ENCODE peak calls at places on chromosomes 16 and 17, in four cellular contexts. D, T, O and Y are unnamed samples. For H3K4me1 and H3K36me3, the result is how much of the 10 kb centered on the place peaks cover.

GRCh38 chr16:11006666-11007065 is 62.3 kb downstream of the CLEC16A start:
- DNase-seq in T (no peak), O (no peak), D (no peak), Y (no peak)

GRCh38 chr16:11020792-11021440 is 76.6 kb downstream of the CLEC16A start:
- DNase-seq in T (no peak), D (no peak), O (no peak), Y (no peak)

GRCh38 chr17:38540514-38540913 is 65.2 kb downstream of the SRCIN1 start:
- DNase-seq in T (no peak), O (no peak), D (no peak), Y (no peak)

GRCh38 chr16:57043248-57043647 is 49.1 kb upstream of the CPNE2 start:
- DNase-seq in O (no peak), D (no peak), T (no peak), Y (no peak)

GRCh38 chr16:86668136-86668535 is 89.8 kb downstream of the FOXL1 start:
- DNase-seq in T (no peak), O (peak), D (no peak), Y (no peak)

GRCh38 chr17:43570518-43570928 is 24.4 kb upstream of the ETV4 start:
- DNase-seq in O (no peak), T (no peak), D (no peak), Y (peak)

GRCh38 chr17:31155208-31155810 is 60.5 kb downstream of the NF1 start:
- DNase-seq in O (no peak), D (no peak), T (no peak), Y (no peak)

GRCh38 chr17:50707296-50708049 is at the start of gene ANKRD40:
- DNase-seq in T (peak), D (peak), O (peak), Y (peak)

GRCh38 chr17:81409190-81409935 is 14.1 kb downstream of the BAHCC1 start:
- DNase-seq in T (no peak), O (no peak), D (no peak), Y (no peak)

GRCh38 chr17:55722742-55723487 is at the start of gene TMEM100:
- DNase-seq in O (no peak), D (peak), T (no peak), Y (peak)

GRCh38 chr16:62010186-62010585 is 26.1 kb downstream of the CDH8 start:
- DNase-seq in T (no peak), D (no peak), O (no peak), Y (no peak)

GRCh38 chr17:82238562-82239201 is 9.8 kb downstream of the SLC16A3 start:
- DNase-seq in O (no peak), D (peak), T (no peak), Y (no peak)

GRCh38 chr16:86343733-86344585 is 166.4 kb upstream of the FOXF1 start:
- DNase-seq in O (no peak), D (no peak), T (no peak), Y (no peak)

GRCh38 chr16:77435240-77435819 is 496 bp upstream of the ADAMTS18 start:
- DNase-seq in T (no peak), D (no peak), O (no peak), Y (no peak)

GRCh38 chr17:67500261-67500660 is 123.2 kb downstream of the PITPNC1 start:
- DNase-seq in T (no peak), D (no peak), O (no peak), Y (no peak)

GRCh38 chr16:19879241-19879792 is 5.3 kb downstream of the GPRC5B start:
- DNase-seq in O (no peak), D (no peak), T (no peak), Y (no peak)

GRCh38 chr16:27377666-27378485 is 24.1 kb upstream of the IL21R start:
- DNase-seq in O (no peak), D (no peak), T (no peak), Y (no peak)

GRCh38 chr16:14454391-14454790 is 175.7 kb downstream of the PARN start:
- DNase-seq in T (no peak), O (no peak), D (no peak), Y (no peak)

GRCh38 chr16:19717319-19717718 is 708 bp downstream of the KNOP1 start:
- DNase-seq in T (no peak), D (no peak), O (no peak), Y (no peak)

GRCh38 chr16:1330260-1330914 is 3.1 kb upstream of the BAIAP3 start:
- DNase-seq in T (no peak), O (no peak), D (no peak), Y (no peak)

GRCh38 chr16:600781-601180 is 10.9 kb downstream of the RAB40C start:
- DNase-seq in O (no peak), D (no peak), T (no peak), Y (no peak)

GRCh38 chr16:73817500-73817899 is 479.1 kb upstream of the PSMD7 start:
- DNase-seq in O (no peak), T (no peak), D (no peak), Y (no peak)

GRCh38 chr16:64434526-64435069 is 687.3 kb downstream of the CDH11 start:
- DNase-seq in O (no peak), D (no peak), T (no peak), Y (no peak)

GRCh38 chr17:34241062-34241461 is 14.0 kb upstream of the CCL2 start:
- DNase-seq in O (no peak), D (peak), T (peak), Y (no peak)

DNA sequence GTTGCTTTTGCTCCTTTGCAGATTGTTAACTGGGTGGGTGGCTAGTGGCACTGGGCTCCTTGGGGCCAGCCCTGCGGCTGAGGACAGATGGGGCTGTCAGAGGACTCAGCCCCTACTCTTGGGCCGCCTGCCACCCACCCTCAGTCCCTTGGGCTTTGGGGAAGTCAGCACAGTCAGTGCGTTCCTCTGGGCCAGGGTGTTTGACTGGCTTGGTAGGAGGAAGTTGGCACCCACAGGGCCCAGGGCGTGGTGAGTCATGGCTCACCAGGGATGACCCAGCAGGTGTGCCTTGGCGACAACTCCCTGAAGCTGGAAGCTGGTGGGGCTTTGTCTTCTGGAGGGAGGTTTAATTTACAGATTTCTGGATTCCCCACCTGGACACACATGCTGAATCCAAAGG is 32.4 kb downstream of the HAPSTR1 start:
- DNase-seq in O (peak), D (peak), T (peak), Y (no peak)
- H3K27ac ChIP-seq in O (peak), D (peak), T (no peak), Y (no peak)

GRCh38 chr16:49699718-49700117 is 156.2 kb downstream of the ZNF423 start:
- DNase-seq in T (no peak), D (no peak), O (no peak), Y (no peak)
- H3K4me1 ChIP-seq in T (under half), D (under half), O (under half), Y (under half)

GRCh38 chr16:81676571-81677374 is 102.3 kb upstream of the PLCG2 start:
- DNase-seq in O (no peak), D (no peak), T (no peak), Y (peak)
- H3K36me3 ChIP-seq in O (under half), D (under half), T (under half), Y (under half)

GRCh38 chr16:47081113-47081512 is 62.6 kb downstream of the NETO2 start:
- DNase-seq in D (no peak), O (no peak), T (no peak), Y (no peak)
- H3K27ac ChIP-seq in D (no peak), O (no peak), T (no peak), Y (no peak)

GRCh38 chr17:77315010-77315409 is 174.2 kb downstream of the SEC14L1 start:
- DNase-seq in D (no peak), T (no peak), O (no peak), Y (no peak)
- H3K4me1 ChIP-seq in D (under half), T (under half), O (under half), Y (under half)

DNA sequence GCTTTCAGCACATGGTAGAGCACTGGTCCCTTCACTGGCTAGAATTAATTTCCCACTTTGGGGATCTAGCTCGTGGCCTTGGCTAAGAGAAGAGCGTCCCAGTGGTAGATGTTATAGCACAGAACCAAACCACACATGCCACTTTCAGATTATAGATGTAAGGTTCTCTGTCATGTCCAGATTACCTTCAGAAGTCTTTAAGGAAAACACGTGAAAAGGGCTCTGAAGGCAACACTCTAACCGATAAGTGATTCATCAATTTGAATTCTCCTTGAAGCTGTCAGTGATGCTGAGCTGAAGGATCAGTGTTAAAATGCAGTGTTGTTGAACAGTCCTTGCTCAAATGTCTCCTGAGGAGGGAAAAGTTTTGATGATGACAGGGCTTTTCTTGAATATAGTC is 43.5 kb upstream of the VPS4A start:
- DNase-seq in D (no peak), O (no peak), T (no peak), Y (no peak)
- H3K36me3 ChIP-seq in D (under half), O (under half), T (under half), Y (under half)